ENCODE peak calls at places on chromosomes 16 and 17, in six cellular contexts. N is gastrocnemius medialis, Y is GM23338, H is AG04450, G is ovary, V is DND-41. U is an unnamed sample.

GRCh38 chr17:7878234-7878633 is 10.4 kb upstream of the CHD3 start:
- DNase-seq in Y (no peak), V (no peak), N (no peak), G (no peak), H (no peak), U (no peak)

GRCh38 chr16:19223235-19223847 is 55.3 kb downstream of the SYT17 start:
- DNase-seq in G (no peak), H (no peak), Y (peak; percentile 76), V (peak; percentile 33), N (no peak), U (no peak)

GRCh38 chr16:20763461-20764232 is at the start of gene ACSM3:
- DNase-seq in Y (peak; percentile 92), N (peak; percentile 22), G (peak; percentile 48), H (peak; percentile 59), V (peak; percentile 53), U (no peak)

GRCh38 chr16:89956511-89957213 is 8.1 kb downstream of the DEF8 start:
- DNase-seq in H (no peak), Y (no peak), G (no peak), V (no peak), N (no peak), U (no peak)

GRCh38 chr17:56598471-56598870 is 5.0 kb downstream of the NOG start:
- DNase-seq in G (no peak), H (no peak), N (no peak), V (no peak), Y (peak; percentile 27), U (no peak)

GRCh38 chr16:75266738-75267630 is 15.6 kb upstream of the BCAR1 start:
- DNase-seq in Y (no peak), H (no peak), G (no peak), V (no peak), N (peak; percentile 39), U (no peak)

GRCh38 chr17:55576237-55576998 is 65.2 kb upstream of the SMIM36 start:
- DNase-seq in G (peak; percentile 42), N (no peak), Y (no peak), V (no peak), H (peak; percentile 60), U (no peak)

GRCh38 chr17:50953831-50954601 is 87.9 kb upstream of the TOB1 start:
- DNase-seq in G (peak; percentile 69), V (peak; percentile 43), H (peak; percentile 50), N (peak; percentile 92), Y (peak; percentile 58), U (peak; percentile 84)

GRCh38 chr16:3983081-3983520 is 102.6 kb upstream of the CREBBP start:
- DNase-seq in V (peak; percentile 5), Y (peak; percentile 95), G (peak; percentile 70), H (no peak), N (peak; percentile 78), U (peak; percentile 84)

GRCh38 chr16:685967-686366 is 1.8 kb upstream of the JMJD8 start:
- DNase-seq in V (no peak), G (peak; percentile 29), Y (peak; percentile 61), N (peak; percentile 39), H (no peak), U (no peak)

GRCh38 chr16:70553645-70554044 is 30.0 kb downstream of the SF3B3 start:
- DNase-seq in Y (no peak), V (no peak), N (no peak), H (peak; percentile 85), G (no peak), U (no peak)

GRCh38 chr16:80299416-80299815 is 241.4 kb upstream of the DYNLRB2 start:
- DNase-seq in N (no peak), G (no peak), V (no peak), H (no peak), Y (no peak), U (no peak)

GRCh38 chr17:38922538-38923291 is 2.7 kb upstream of the LASP1NB start:
- DNase-seq in N (peak; percentile 65), V (no peak), G (peak; percentile 84), Y (peak; percentile 76), H (no peak), U (peak; percentile 56)

GRCh38 chr17:68820476-68820824 is 134.7 kb downstream of the ABCA8 start:
- DNase-seq in G (no peak), Y (no peak), V (no peak), H (no peak), N (no peak), U (no peak)

GRCh38 chr16:8678068-8678927 is 3.9 kb downstream of the ABAT start:
- DNase-seq in Y (no peak), G (no peak), H (peak; percentile 18), V (no peak), N (no peak), U (no peak)

GRCh38 chr16:90035902-90036301 is 16.6 kb upstream of the DBNDD1 start:
- DNase-seq in Y (peak; percentile 37), N (no peak), H (no peak), V (no peak), G (no peak), U (no peak)

GRCh38 chr17:50651661-50652060 is 17.0 kb downstream of the ABCC3 start:
- DNase-seq in G (no peak), Y (no peak), H (no peak), V (no peak), N (no peak), U (no peak)

GRCh38 chr17:45287526-45288264 is 25.8 kb upstream of the SPATA32 start:
- DNase-seq in H (no peak), V (no peak), G (no peak), N (no peak), Y (no peak), U (peak; percentile 59)

GRCh38 chr16:65698943-65699342 is 577.1 kb upstream of the CDH11 start:
- DNase-seq in H (no peak), V (no peak), Y (no peak), G (peak; percentile 27), N (no peak), U (no peak)

GRCh38 chr16:8720080-8720966 is 45.9 kb downstream of the ABAT start:
- DNase-seq in Y (peak; percentile 76), V (no peak), G (no peak), N (no peak), H (no peak), U (no peak)

GRCh38 chr16:70697601-70698170 is 11.8 kb upstream of the MTSS2 start:
- DNase-seq in G (no peak), N (no peak), H (no peak), Y (no peak), V (no peak), U (no peak)

GRCh38 chr17:66763056-66763455 is 71.9 kb upstream of the CACNG5 start:
- DNase-seq in V (no peak), Y (no peak), H (no peak), N (no peak), G (no peak), U (no peak)

GRCh38 chr16:89409161-89409711 is 81.1 kb downstream of the ANKRD11 start:
- DNase-seq in G (no peak), N (no peak), Y (no peak), V (no peak), H (no peak), U (no peak)

GRCh38 chr16:86256995-86257394 is 253.3 kb upstream of the FOXF1 start:
- DNase-seq in G (no peak), Y (no peak), H (no peak), N (no peak), V (no peak), U (no peak)
- H3K4me3 ChIP-seq in G (no peak overlapping the region), Y (no peak overlapping the region), H (no peak overlapping the region), N (no peak overlapping the region), V (no peak overlapping the region), U (no peak overlapping the region)

GRCh38 chr17:73645050-73645871 is 1.0 kb upstream of the SDK2 start:
- DNase-seq in V (peak; percentile 12), G (no peak), Y (peak; percentile 75), N (no peak), H (no peak), U (peak; percentile 38)

GRCh38 chr17:73643012-73643845 is 1.0 kb downstream of the SDK2 start:
- DNase-seq in N (no peak), G (no peak), H (no peak), V (no peak), Y (peak; percentile 61), U (peak; percentile 50)

GRCh38 chr17:73642659-73643011 is 1.6 kb downstream of the SDK2 start:
- DNase-seq in H (no peak), G (no peak), N (no peak), Y (no peak), V (no peak), U (no peak)

GRCh38 chr17:73644145-73645049 is at the start of gene SDK2:
- DNase-seq in Y (peak; percentile 49), H (no peak), G (no peak), V (no peak), N (no peak), U (peak; percentile 50)

DNA sequence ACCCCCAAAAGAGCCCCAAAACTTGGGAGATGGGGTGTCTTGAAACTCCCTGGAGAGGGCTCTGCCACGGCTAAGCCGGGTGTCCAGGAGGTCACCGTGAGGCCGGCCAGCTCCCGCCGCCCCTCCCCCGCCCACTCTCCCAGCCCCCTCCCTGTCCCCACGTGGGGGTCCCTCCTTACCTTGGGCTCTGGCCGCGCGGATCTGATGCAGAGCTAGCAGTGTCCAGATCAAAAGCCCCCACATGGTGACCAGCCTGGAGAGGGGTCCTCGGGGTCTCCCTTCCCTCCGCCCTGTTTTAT is 450 bp downstream of the SDK2 start:
- DNase-seq in H (no peak), N (no peak), Y (no peak), V (no peak), G (no peak), U (no peak)
- H3K27ac ChIP-seq in H (no peak overlapping the region), N (no peak overlapping the region), Y (no peak overlapping the region), V (no peak overlapping the region), G (no peak overlapping the region), U (no peak overlapping the region)

DNA sequence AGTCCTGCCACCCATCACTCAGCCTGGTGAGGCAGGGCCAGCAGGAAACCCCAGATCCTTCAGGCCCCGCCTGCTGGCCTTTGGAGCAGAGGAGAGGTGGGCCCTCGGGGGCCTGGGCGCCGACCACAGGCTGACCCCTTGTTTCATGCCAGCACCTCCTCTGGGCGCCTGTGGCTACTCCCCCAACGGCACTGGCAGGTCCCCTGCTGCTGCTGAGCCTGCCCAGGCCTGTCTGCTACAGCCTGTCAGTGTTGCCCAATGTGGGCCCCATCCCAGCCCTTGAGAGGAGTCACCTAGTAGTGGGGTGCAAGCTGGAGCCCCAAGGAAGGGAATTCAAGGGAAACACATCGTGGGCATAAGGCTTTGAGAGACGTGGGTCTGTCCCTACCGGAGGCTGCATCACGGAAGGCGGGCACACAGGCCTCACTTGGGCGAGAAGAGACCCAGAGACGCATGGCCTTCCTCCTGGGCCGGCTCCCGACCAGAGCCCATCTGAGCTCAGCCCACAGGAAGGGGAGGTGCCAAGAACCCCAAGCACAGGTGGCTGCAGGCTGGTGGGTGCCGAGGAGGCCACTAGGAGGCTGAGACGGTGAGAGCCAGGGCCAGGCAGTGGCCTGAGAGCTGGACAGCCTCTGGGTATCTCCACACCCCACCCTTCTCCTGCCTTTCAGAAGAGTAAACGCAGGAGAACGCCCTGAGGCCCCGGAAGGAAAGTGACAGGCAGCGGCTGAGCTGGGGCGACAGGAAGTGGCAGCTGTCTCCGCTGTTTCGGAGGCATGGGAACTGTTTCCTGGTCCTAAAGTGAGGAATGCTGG is 8.1 kb upstream of the FASN start:
- DNase-seq in N (peak; percentile 57), H (no peak), Y (peak; percentile 89), V (peak; percentile 76), G (peak; percentile 17), U (peak; percentile 47)
- TF ChIP-seq CTCF in N (peak; percentile 17), H (peak; percentile 45), Y (peak; percentile 52), V (peak; percentile 55), G (no peak), U (peak; percentile 15)

DNA sequence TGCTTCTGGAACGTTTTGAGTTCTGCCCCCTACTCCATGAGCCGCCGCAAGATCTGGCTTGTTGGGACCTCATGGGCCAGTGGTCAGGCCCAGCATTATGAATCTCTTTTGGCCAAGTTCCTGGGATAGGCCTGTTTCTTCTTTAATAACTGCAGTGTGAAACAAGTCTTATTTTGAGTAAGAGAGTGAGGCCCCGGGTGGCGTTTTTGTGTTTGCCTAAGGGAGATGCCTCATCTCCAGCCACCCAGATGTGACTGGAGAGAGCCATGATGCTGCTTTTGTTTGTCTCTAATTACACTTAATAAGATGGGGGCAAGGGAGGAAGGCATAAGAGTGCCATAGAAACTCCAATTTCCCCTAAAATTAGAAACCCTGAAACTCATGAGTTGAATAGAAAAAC is 39.8 kb downstream of the KSR1 start:
- DNase-seq in H (no peak), V (no peak), G (no peak), N (no peak), Y (no peak), U (no peak)
- H3K4me3 ChIP-seq in H (no peak overlapping the region), V (no peak overlapping the region), G (no peak overlapping the region), N (no peak overlapping the region), Y (no peak overlapping the region), U (no peak overlapping the region)

U was measured in psoas muscle.